ENCODE peak calls at places on chromosomes 5 and 9, in ten cellular contexts. B, N, Z, S, F, U, D, K, M and J are unnamed samples.

GRCh38 chr5:55706230-55706629 is 5.9 kb downstream of the SLC38A9 start:
- DNase-seq in B (no peak), N (no peak), Z (no peak), S (no peak), F (no peak), U (no peak), D (no peak), K (no peak), M (no peak), J (no peak)

GRCh38 chr5:135160036-135160675 is 126.1 kb upstream of the PITX1 start:
- DNase-seq in B (no peak), N (no peak), Z (no peak), S (no peak), F (no peak), U (no peak), D (no peak), K (no peak), M (no peak), J (no peak)

GRCh38 chr9:106878943-106879916 is 16.3 kb downstream of the ZNF462 start:
- DNase-seq in B (no peak), N (peak), Z (no peak), S (no peak), F (peak), U (peak), D (peak), K (no peak), M (peak), J (peak)

GRCh38 chr9:127341152-127341551 is 55.8 kb upstream of the SLC2A8 start:
- DNase-seq in B (no peak), N (no peak), Z (no peak), S (no peak), F (no peak), U (no peak), D (no peak), K (no peak), M (no peak), J (no peak)

GRCh38 chr5:172082180-172082579 is 75.7 kb upstream of the FBXW11 start:
- DNase-seq in B (no peak), N (no peak), Z (no peak), S (no peak), F (no peak), U (no peak), D (no peak), K (no peak), M (no peak), J (no peak)

GRCh38 chr5:65034782-65035181 is 266.1 kb downstream of the CWC27 start:
- DNase-seq in B (no peak), N (no peak), Z (no peak), S (no peak), F (no peak), U (no peak), D (no peak), K (no peak), M (no peak), J (no peak)

GRCh38 chr5:863244-863805 is 12.5 kb upstream of the ZDHHC11 start:
- DNase-seq in B (no peak), N (no peak), Z (no peak), S (no peak), F (no peak), U (no peak), D (no peak), K (no peak), M (no peak), J (no peak)

GRCh38 chr9:114929166-114929565 is 1.2 kb downstream of the TNFSF8 start:
- DNase-seq in B (no peak), N (no peak), Z (no peak), S (no peak), F (no peak), U (no peak), D (no peak), K (no peak), M (no peak), J (no peak)

GRCh38 chr9:123685489-123686083 is 244.3 kb downstream of the DENND1A start:
- DNase-seq in B (no peak), N (no peak), Z (no peak), S (no peak), F (no peak), U (no peak), D (no peak), K (no peak), M (peak), J (peak)

GRCh38 chr9:134946663-134947062 is 29.0 kb upstream of the FCN1 start:
- DNase-seq in B (no peak), N (no peak), Z (no peak), S (no peak), F (no peak), U (no peak), D (no peak), K (no peak), M (no peak), J (no peak)

GRCh38 chr5:174751154-174751990 is 27.0 kb downstream of the MSX2 start:
- DNase-seq in B (peak), N (peak), Z (no peak), S (peak), F (no peak), U (no peak), D (no peak), K (peak), M (no peak), J (peak)

GRCh38 chr5:88396635-88397285 is 128.1 kb upstream of the TMEM161B start:
- DNase-seq in B (peak), N (no peak), Z (no peak), S (no peak), F (no peak), U (no peak), D (no peak), K (no peak), M (no peak), J (no peak)

GRCh38 chr5:58891072-58891970 is 308.4 kb downstream of the RAB3C start:
- DNase-seq in B (peak), N (peak), Z (peak), S (peak), F (peak), U (peak), D (no peak), K (peak), M (peak), J (peak)

GRCh38 chr5:26959290-26959689 is 79.1 kb downstream of the CDH9 start:
- DNase-seq in B (no peak), N (no peak), Z (no peak), S (no peak), F (no peak), U (no peak), D (no peak), K (no peak), M (no peak), J (no peak)

GRCh38 chr5:82244151-82244550 is 34.0 kb downstream of the RPS23 start:
- DNase-seq in B (no peak), N (no peak), Z (no peak), S (no peak), F (no peak), U (no peak), D (no peak), K (no peak), M (no peak), J (no peak)

GRCh38 chr9:109765821-109766220 is 14.2 kb upstream of the PALM2AKAP2 start:
- DNase-seq in B (no peak), N (no peak), Z (no peak), S (no peak), F (no peak), U (no peak), D (no peak), K (no peak), M (no peak), J (no peak)

GRCh38 chr5:151295801-151296477 is 7.6 kb downstream of the SLC36A3 start:
- DNase-seq in B (no peak), N (no peak), Z (no peak), S (no peak), F (no peak), U (no peak), D (no peak), K (no peak), M (no peak), J (no peak)

GRCh38 chr9:109931623-109932022 is 151.6 kb downstream of the PALM2AKAP2 start:
- DNase-seq in B (no peak), N (no peak), Z (no peak), S (no peak), F (no peak), U (no peak), D (no peak), K (no peak), M (no peak), J (no peak)

GRCh38 chr5:153402550-153402949 is 87.9 kb upstream of the GRIA1 start:
- DNase-seq in B (no peak), N (peak), Z (no peak), S (no peak), F (no peak), U (no peak), D (no peak), K (peak), M (no peak), J (no peak)

GRCh38 chr9:117034862-117035261 is 347.8 kb downstream of the TRIM32 start:
- DNase-seq in B (peak), N (peak), Z (no peak), S (no peak), F (no peak), U (no peak), D (no peak), K (no peak), M (no peak), J (no peak)

GRCh38 chr5:72559866-72560766 is 52.9 kb upstream of the ZNF366 start:
- DNase-seq in B (no peak), N (peak), Z (no peak), S (no peak), F (no peak), U (peak), D (no peak), K (no peak), M (no peak), J (no peak)